ENCODE peak calls at places on chromosome 18, in seven cellular contexts. D is transverse colon; V is neuronal stem cell; K is thoracic aorta; G is CD8-positive, alpha-beta memory T cell; H is H7; J is uterus. Y is an unnamed sample. For H3K36me3, the result is how much of the 10 kb centered on the place peaks cover.

GRCh38 chr18:74395630-74396251 is 61.4 kb downstream of the DIPK1C start:
- DNase-seq in D (no peak), V (no peak), K (no peak), G (no peak), H (no peak), J (no peak), Y (no peak)

GRCh38 chr18:63105636-63106316 is 213.8 kb downstream of the BCL2 start:
- DNase-seq in D (no peak), V (no peak), K (no peak), G (no peak), H (no peak), J (no peak), Y (no peak)

GRCh38 chr18:10139783-10140410 is 226.1 kb downstream of the VAPA start:
- DNase-seq in D (no peak), V (no peak), K (no peak), G (no peak), H (no peak), J (no peak), Y (no peak)

GRCh38 chr18:10558243-10558966 is 32.6 kb downstream of the NAPG start:
- DNase-seq in D (no peak), V (no peak), K (no peak), G (no peak), H (no peak), J (no peak), Y (no peak)

GRCh38 chr18:7158201-7158600 is 40.6 kb upstream of the LAMA1 start:
- DNase-seq in D (no peak), V (no peak), K (no peak), G (no peak), H (no peak), J (no peak), Y (no peak)

GRCh38 chr18:42513416-42513815 is 558.4 kb downstream of the PIK3C3 start:
- DNase-seq in D (no peak), V (no peak), K (no peak), G (no peak), H (no peak), J (no peak), Y (no peak)

GRCh38 chr18:36736094-36736493 is 92.7 kb downstream of the TPGS2 start:
- DNase-seq in D (no peak), V (no peak), K (no peak), G (no peak), H (no peak), J (no peak), Y (no peak)

GRCh38 chr18:74316257-74317180 is 880 bp downstream of the C18orf63 start:
- DNase-seq in D (no peak), V (no peak), K (no peak), G (no peak), H (no peak), J (no peak), Y (no peak)

GRCh38 chr18:39448942-39449341 is 1883.3 kb upstream of the CELF4 start:
- DNase-seq in D (no peak), V (no peak), K (no peak), G (no peak), H (no peak), J (no peak), Y (no peak)

GRCh38 chr18:5294113-5294617 is 1.4 kb downstream of the ZBTB14 start:
- DNase-seq in D (peak), V (no peak), K (no peak), G (no peak), H (peak), J (peak), Y (no peak)

GRCh38 chr18:71405142-71405806 is 1116.4 kb downstream of the SOCS6 start:
- DNase-seq in D (no peak), V (no peak), K (no peak), G (no peak), H (no peak), J (no peak), Y (no peak)

GRCh38 chr18:32289480-32290075 is 99.7 kb downstream of the MEP1B start:
- DNase-seq in D (peak), V (peak), K (no peak), G (no peak), H (peak), J (peak), Y (no peak)

GRCh38 chr18:24764766-24765165 is 304.3 kb downstream of the HRH4 start:
- DNase-seq in D (no peak), V (no peak), K (no peak), G (no peak), H (no peak), J (no peak), Y (no peak)

GRCh38 chr18:13180614-13181375 is 37.8 kb upstream of the LDLRAD4 start:
- DNase-seq in D (no peak), V (no peak), K (no peak), G (no peak), H (no peak), J (no peak), Y (no peak)

GRCh38 chr18:70981400-70982140 is 692.7 kb downstream of the SOCS6 start:
- DNase-seq in D (no peak), V (no peak), K (no peak), G (no peak), H (no peak), J (no peak), Y (no peak)

DNA sequence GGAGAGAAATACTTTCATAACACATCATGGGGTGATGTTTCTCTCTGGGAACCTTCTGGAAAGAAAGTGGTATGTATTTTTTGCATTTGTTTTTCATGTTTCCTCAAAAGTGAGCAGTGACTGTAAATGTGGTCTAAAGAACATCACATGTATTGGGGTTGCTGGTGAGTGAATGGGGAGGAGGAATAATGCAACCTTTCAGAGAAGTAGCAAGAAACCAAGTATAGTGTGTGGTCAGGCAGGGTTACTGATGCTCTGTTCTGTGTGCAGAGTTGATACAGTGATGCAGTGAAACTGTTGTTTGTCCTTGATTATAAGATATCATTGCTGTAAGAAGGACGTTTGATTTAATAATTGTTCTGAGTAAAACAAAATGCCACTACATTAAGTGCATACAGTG is 24.1 kb downstream of the ADNP2 start:
- DNase-seq in D (no peak), V (no peak), K (no peak), G (no peak), H (no peak), J (no peak), Y (no peak)
- H3K36me3 ChIP-seq in D (under half), V (half or more), K (under half), G (under half), H (under half), J (under half), Y (under half)

GRCh38 chr18:58886864-58887612 is 22.4 kb downstream of the ZNF532 start:
- DNase-seq in D (no peak), V (no peak), K (no peak), G (no peak), H (no peak), J (no peak), Y (no peak)
- H3K36me3 ChIP-seq in D (under half), V (half or more), K (under half), G (under half), H (under half), J (under half), Y (under half)

GRCh38 chr18:3458952-3459853 is 9.2 kb downstream of the TGIF1 start:
- DNase-seq in D (no peak), V (no peak), K (no peak), G (no peak), H (no peak), J (no peak), Y (no peak)

GRCh38 chr18:3458378-3458777 is 8.4 kb downstream of the TGIF1 start:
- DNase-seq in D (no peak), V (no peak), K (no peak), G (peak), H (no peak), J (no peak), Y (no peak)

GRCh38 chr18:3456686-3457069 is 6.7 kb downstream of the TGIF1 start:
- DNase-seq in D (no peak), V (no peak), K (no peak), G (no peak), H (no peak), J (no peak), Y (no peak)

GRCh38 chr18:3455938-3456685 is 6.1 kb downstream of the TGIF1 start:
- DNase-seq in D (peak), V (no peak), K (no peak), G (no peak), H (no peak), J (no peak), Y (no peak)

DNA sequence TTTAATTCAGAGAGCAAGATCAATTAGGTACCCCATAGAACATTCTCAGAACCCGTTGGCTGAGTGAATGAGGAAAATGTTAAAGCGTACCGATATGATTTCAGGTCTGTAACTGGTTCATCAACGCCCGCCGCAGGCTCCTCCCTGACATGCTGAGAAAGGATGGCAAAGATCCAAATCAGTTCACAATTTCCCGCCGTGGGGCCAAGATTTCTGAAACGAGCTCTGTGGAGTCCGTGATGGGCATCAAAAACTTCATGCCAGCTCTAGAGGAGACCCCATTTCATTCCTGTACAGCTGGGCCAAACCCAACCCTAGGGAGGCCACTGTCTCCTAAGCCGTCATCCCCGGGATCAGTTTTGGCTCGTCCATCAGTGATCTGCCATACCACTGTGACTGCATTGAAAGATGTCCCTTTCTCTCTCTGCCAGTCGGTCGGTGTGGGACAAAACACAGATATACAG is 7.3 kb downstream of the TGIF1 start:
- DNase-seq in D (peak), V (no peak), K (no peak), G (no peak), H (no peak), J (no peak), Y (no peak)
- H3K36me3 ChIP-seq in D (under half), V (half or more), K (under half), G (under half), H (under half), J (under half), Y (under half)

GRCh38 chr18:73254564-73254963 is 386.8 kb upstream of the NETO1 start:
- DNase-seq in D (no peak), V (no peak), K (no peak), G (no peak), H (no peak), J (no peak), Y (no peak)
- H3K36me3 ChIP-seq in D (under half), V (under half), K (under half), G (under half), H (under half), J (under half), Y (under half)

GRCh38 chr18:28002841-28003240 is 174.1 kb downstream of the CDH2 start:
- DNase-seq in D (no peak), V (no peak), K (no peak), G (no peak), H (no peak), J (no peak), Y (no peak)
- H3K36me3 ChIP-seq in D (under half), V (half or more), K (under half), G (under half), H (under half), J (under half), Y (under half)

GRCh38 chr18:8630546-8630945 is 21.3 kb downstream of the RAB12 start:
- DNase-seq in D (no peak), V (no peak), K (no peak), G (no peak), H (no peak), J (no peak), Y (no peak)
- H3K36me3 ChIP-seq in D (under half), V (half or more), K (under half), G (under half), H (under half), J (under half), Y (under half)

GRCh38 chr18:26073742-26074141 is 16.7 kb downstream of the SS18 start:
- DNase-seq in D (no peak), V (no peak), K (no peak), G (no peak), H (no peak), J (no peak), Y (no peak)

GRCh38 chr18:26071020-26071419 is 19.4 kb downstream of the SS18 start:
- DNase-seq in D (no peak), V (no peak), K (no peak), G (no peak), H (no peak), J (no peak), Y (no peak)

GRCh38 chr18:26071725-26072124 is 18.7 kb downstream of the SS18 start:
- DNase-seq in D (no peak), V (no peak), K (no peak), G (no peak), H (no peak), J (no peak), Y (no peak)

DNA sequence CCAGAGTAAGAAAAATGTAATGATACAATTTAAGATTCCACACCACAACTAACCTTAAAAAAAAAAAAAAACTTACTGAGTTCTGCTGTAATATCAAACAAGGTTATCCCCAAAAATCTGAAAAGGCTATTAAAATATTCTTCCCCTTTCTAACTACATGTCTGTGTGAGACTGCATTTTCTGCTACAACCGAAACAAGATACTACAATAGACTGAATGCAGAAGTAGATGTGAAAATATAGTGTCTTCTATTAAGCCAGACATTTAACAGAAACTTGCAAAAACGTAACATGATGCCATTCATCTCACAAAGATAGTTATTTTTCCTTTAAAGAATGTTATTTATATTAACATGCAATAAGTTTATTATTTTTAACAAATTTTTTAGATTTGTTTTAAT is 16.2 kb downstream of the SS18 start:
- DNase-seq in D (no peak), V (no peak), K (no peak), G (no peak), H (no peak), J (no peak), Y (no peak)
- H3K36me3 ChIP-seq in D (under half), V (half or more), K (under half), G (under half), H (under half), J (under half), Y (under half)

GRCh38 chr18:76873713-76874112 is 51.4 kb downstream of the ZNF236 start:
- DNase-seq in D (no peak), V (no peak), K (no peak), G (no peak), H (no peak), J (no peak), Y (no peak)
- H3K36me3 ChIP-seq in D (under half), V (half or more), K (under half), G (under half), H (under half), J (under half), Y (under half)